ENCODE peak calls at places on chromosome 20, in four cellular contexts. Y is WTC11; R is stimulated activated CD4-positive, alpha-beta T cell treated with anti-CD3 and anti-CD28 coated beads, Interleukin-4, amount 100 ng/mL, for 4 hours; I is stimulated activated CD8-positive, alpha-beta memory T cell treated with anti-CD3 and anti-CD28 coated beads, Interleukin-7, amount 100 ng/mL, for 24 hours. M is an unnamed sample.

GRCh38 chr20:63059684-63060056 is 52.9 kb upstream of the BHLHE23 start:
- DNase-seq in Y (peak; percentile 5), R (no peak), I (no peak), M (no peak)

GRCh38 chr20:63309261-63310071 is 16.5 kb downstream of the COL20A1 start:
- DNase-seq in Y (peak; percentile 75), R (no peak), I (no peak), M (no peak)

GRCh38 chr20:63944078-63944941 is 11.9 kb downstream of the UCKL1 start:
- DNase-seq in Y (no peak), R (no peak), I (no peak), M (no peak)

GRCh38 chr20:48908661-48909316 is 12.7 kb upstream of the ARFGEF2 start:
- DNase-seq in Y (no peak), R (no peak), I (no peak), M (no peak)

GRCh38 chr20:32327087-32327681 is 30.9 kb upstream of the ASXL1 start:
- DNase-seq in Y (no peak), R (no peak), I (no peak), M (no peak)

GRCh38 chr20:56504373-56505005 is 20.1 kb upstream of the FAM209A start:
- DNase-seq in Y (peak; percentile 46), R (no peak), I (no peak), M (no peak)

GRCh38 chr20:64065973-64066341 is 3.0 kb downstream of the TCEA2 start:
- DNase-seq in Y (peak; percentile 47), R (peak; percentile 32), I (no peak), M (no peak)

GRCh38 chr20:24778585-24779031 is 170.5 kb upstream of the CST7 start:
- DNase-seq in Y (no peak), R (no peak), I (no peak), M (no peak)

GRCh38 chr20:47988601-47989116 is 203.4 kb upstream of the SULF2 start:
- DNase-seq in Y (no peak), R (no peak), I (no peak), M (no peak)

GRCh38 chr20:41969656-41970055 is 351.5 kb upstream of the CHD6 start:
- DNase-seq in Y (no peak), R (no peak), I (no peak), M (no peak)

GRCh38 chr20:38969708-38970107 is 7.6 kb downstream of the DHX35 start:
- DNase-seq in Y (no peak), R (no peak), I (no peak), M (no peak)

GRCh38 chr20:1327827-1328679 is 886 bp downstream of the SDCBP2 start:
- DNase-seq in Y (no peak), R (no peak), I (no peak), M (no peak)

GRCh38 chr20:33539129-33539528 is 49.2 kb downstream of the CBFA2T2 start:
- DNase-seq in Y (no peak), R (no peak), I (no peak), M (no peak)